ENCODE peak calls at places on chromosomes 7 and 10, in seven cellular contexts. B is C1 segment of cervical spinal cord, K is transverse colon, N is SK-N-SH, V is vagina, O is testis, L is heart left ventricle. T is an unnamed sample.

GRCh38 chr7:116261904-116262303 is 51.6 kb downstream of the TES start:
- DNase-seq in B (no peak), K (no peak), N (no peak), V (no peak), O (no peak), L (no peak), T (no peak)

GRCh38 chr10:132940791-132941465 is 1.4 kb downstream of the CFAP46 start:
- DNase-seq in B (no peak), K (no peak), N (no peak), V (no peak), O (no peak), L (no peak), T (no peak)

GRCh38 chr7:129438839-129439640 is 4.8 kb downstream of the STRIP2 start:
- DNase-seq in B (no peak), K (no peak), N (no peak), V (peak), O (no peak), L (no peak), T (no peak)

GRCh38 chr7:44799939-44800338 is 3.5 kb downstream of the PPIA start:
- DNase-seq in B (no peak), K (no peak), N (no peak), V (no peak), O (no peak), L (no peak), T (no peak)

GRCh38 chr10:19563424-19564141 is 252.6 kb upstream of the PLXDC2 start:
- DNase-seq in B (no peak), K (no peak), N (no peak), V (no peak), O (no peak), L (no peak), T (no peak)

GRCh38 chr7:151321341-151321740 is 20.3 kb upstream of the NUB1 start:
- DNase-seq in B (no peak), K (no peak), N (no peak), V (no peak), O (no peak), L (no peak), T (no peak)

GRCh38 chr7:34128762-34129161 is 223.4 kb downstream of the BMPER start:
- DNase-seq in B (no peak), K (no peak), N (no peak), V (no peak), O (no peak), L (no peak), T (no peak)

GRCh38 chr7:114901771-114902170 is 20.1 kb upstream of the MDFIC start:
- DNase-seq in B (no peak), K (no peak), N (no peak), V (no peak), O (no peak), L (no peak), T (no peak)

GRCh38 chr7:2405601-2406345 is 2.4 kb downstream of the CHST12 start:
- DNase-seq in B (no peak), K (peak), N (no peak), V (no peak), O (no peak), L (no peak), T (no peak)

T was measured in thyroid gland.